ENCODE peak calls at places on chromosomes 4 and X, in nine cellular contexts. I is coronary artery, C is NCI-H774, U is NCI-H460, B is transverse colon, L is HEK293T, M is retina, P is Calu3, Q is NCI-H1417. Z is an unnamed sample.

GRCh38 chrX:103730746-103731508 is 20.2 kb downstream of the TMEM31 start:
- DNase-seq in I (no peak), C (no peak), U (peak), B (no peak), L (no peak), M (no peak), P (no peak), Q (no peak), Z (no peak)

GRCh38 chrX:104513162-104513561 is 52.8 kb upstream of the IL1RAPL2 start:
- DNase-seq in I (no peak), C (no peak), U (no peak), B (no peak), L (no peak), M (no peak), P (no peak), Q (no peak), Z (no peak)

GRCh38 chrX:118183606-118184005 is 67.0 kb upstream of the KLHL13 start:
- DNase-seq in I (no peak), C (no peak), U (no peak), B (no peak), L (no peak), M (no peak), P (no peak), Q (no peak), Z (no peak)

GRCh38 chr4:168221298-168221697 is 97.3 kb downstream of the DDX60 start:
- DNase-seq in I (no peak), C (no peak), U (no peak), B (no peak), L (no peak), M (no peak), P (peak), Q (peak), Z (no peak)

GRCh38 chr4:139416073-139416673 is 37.7 kb upstream of the RAB33B start:
- DNase-seq in I (no peak), C (no peak), U (peak), B (no peak), L (peak), M (no peak), P (peak), Q (no peak), Z (no peak)

GRCh38 chrX:10726647-10727046 is 106.3 kb upstream of the MID1 start:
- DNase-seq in I (no peak), C (no peak), U (no peak), B (no peak), L (no peak), M (no peak), P (no peak), Q (no peak), Z (no peak)

GRCh38 chr4:186265683-186266648 is at the start of gene F11:
- DNase-seq in I (no peak), C (no peak), U (no peak), B (no peak), L (no peak), M (no peak), P (no peak), Q (no peak), Z (no peak)

GRCh38 chrX:35841872-35842271 is 43.7 kb downstream of the MAGEB16 start:
- DNase-seq in I (no peak), C (no peak), U (no peak), B (no peak), L (no peak), M (no peak), P (no peak), Q (no peak), Z (no peak)

GRCh38 chrX:16739574-16739973 is 20.2 kb downstream of the SYAP1 start:
- DNase-seq in I (no peak), C (no peak), U (no peak), B (no peak), L (no peak), M (peak), P (no peak), Q (no peak), Z (no peak)

Z was measured in type B pancreatic cell.